ENCODE peak calls at places on chromosomes 16 and 17, in seven cellular contexts. R is AG04449, J is colonic mucosa, U is GM10248, K is IMR-90, L is choroid plexus epithelial cell, F is mesothelial cell of epicardium. Y is an unnamed sample.

GRCh38 chr16:1817716-1818115 is 8.9 kb downstream of the HAGH start:
- DNase-seq in R (no peak), J (no peak), U (no peak), K (no peak), L (no peak), F (no peak), Y (no peak)

GRCh38 chr17:72984145-72984924 is 108.2 kb downstream of the SLC39A11 start:
- DNase-seq in R (peak), J (no peak), U (no peak), K (peak), L (peak), F (no peak), Y (no peak)

GRCh38 chr16:72400257-72401078 is 228.5 kb upstream of the PMFBP1 start:
- DNase-seq in R (no peak), J (peak), U (peak), K (peak), L (peak), F (peak), Y (peak)

GRCh38 chr16:53055603-53056527 is 1.1 kb downstream of the CHD9 start:
- DNase-seq in R (no peak), J (peak), U (no peak), K (peak), L (peak), F (peak), Y (peak)

GRCh38 chr16:74830646-74831045 is 56.0 kb upstream of the FA2H start:
- DNase-seq in R (no peak), J (no peak), U (no peak), K (no peak), L (no peak), F (no peak), Y (no peak)

GRCh38 chr16:31063495-31063842 is 10.6 kb downstream of the ZNF668 start:
- DNase-seq in R (no peak), J (no peak), U (no peak), K (no peak), L (no peak), F (no peak), Y (no peak)

GRCh38 chr16:60107467-60107866 is 1373.4 kb upstream of the GOT2 start:
- DNase-seq in R (no peak), J (no peak), U (no peak), K (no peak), L (peak), F (no peak), Y (no peak)

GRCh38 chr16:634996-635395 is 1.1 kb downstream of the METTL26 start:
- DNase-seq in R (no peak), J (no peak), U (no peak), K (no peak), L (no peak), F (no peak), Y (no peak)

GRCh38 chr17:55266958-55267688 is 2.4 kb downstream of the HLF start:
- DNase-seq in R (no peak), J (no peak), U (no peak), K (no peak), L (no peak), F (no peak), Y (no peak)

GRCh38 chr16:68075980-68076379 is 9.2 kb upstream of the NFATC3 start:
- DNase-seq in R (no peak), J (no peak), U (no peak), K (no peak), L (no peak), F (no peak), Y (no peak)

GRCh38 chr17:76805319-76805718 is 62.9 kb upstream of the MGAT5B start:
- DNase-seq in R (no peak), J (no peak), U (no peak), K (peak), L (peak), F (no peak), Y (no peak)

GRCh38 chr17:80868022-80868609 is 123.5 kb upstream of the CHMP6 start:
- DNase-seq in R (no peak), J (no peak), U (no peak), K (no peak), L (no peak), F (no peak), Y (no peak)

GRCh38 chr17:39197380-39198185 is at the start of gene CACNB1:
- DNase-seq in R (no peak), J (peak), U (peak), K (peak), L (peak), F (peak), Y (peak)

GRCh38 chr17:47230864-47231263 is 21.7 kb downstream of the MYL4 start:
- DNase-seq in R (no peak), J (no peak), U (no peak), K (no peak), L (no peak), F (no peak), Y (no peak)

GRCh38 chr16:76577003-76577402 is 299.8 kb downstream of the CNTNAP4 start:
- DNase-seq in R (no peak), J (no peak), U (peak), K (no peak), L (no peak), F (no peak), Y (no peak)

GRCh38 chr17:20944014-20944905 is 98.6 kb downstream of the USP22 start:
- DNase-seq in R (no peak), J (peak), U (peak), K (no peak), L (peak), F (no peak), Y (peak)

GRCh38 chr16:23524886-23525285 is 14.6 kb upstream of the GGA2 start:
- DNase-seq in R (no peak), J (no peak), U (no peak), K (no peak), L (no peak), F (no peak), Y (no peak)

GRCh38 chr16:47158991-47159390 is 15.2 kb upstream of the NETO2 start:
- DNase-seq in R (no peak), J (no peak), U (no peak), K (no peak), L (no peak), F (no peak), Y (no peak)

GRCh38 chr16:81732699-81733098 is 46.4 kb upstream of the PLCG2 start:
- DNase-seq in R (no peak), J (no peak), U (no peak), K (no peak), L (no peak), F (no peak), Y (no peak)

GRCh38 chr17:10757658-10758057 is 27.8 kb upstream of the TMEM220 start:
- DNase-seq in R (no peak), J (no peak), U (no peak), K (no peak), L (no peak), F (no peak), Y (no peak)

GRCh38 chr16:57530531-57531252 is 5.7 kb downstream of the CCDC102A start:
- DNase-seq in R (no peak), J (no peak), U (peak), K (no peak), L (no peak), F (peak), Y (peak)

GRCh38 chr16:49837673-49838360 is 18.1 kb downstream of the ZNF423 start:
- DNase-seq in R (no peak), J (no peak), U (no peak), K (no peak), L (no peak), F (no peak), Y (no peak)

GRCh38 chr16:14187517-14188338 is 116.6 kb downstream of the MRTFB start:
- DNase-seq in R (no peak), J (no peak), U (no peak), K (no peak), L (no peak), F (no peak), Y (no peak)

GRCh38 chr17:78144146-78144719 is 2.0 kb upstream of the C17orf99 start:
- DNase-seq in R (no peak), J (peak), U (no peak), K (peak), L (peak), F (peak), Y (peak)

GRCh38 chr16:853306-853705 is 52.8 kb upstream of the GNG13 start:
- DNase-seq in R (no peak), J (no peak), U (no peak), K (no peak), L (no peak), F (no peak), Y (no peak)

GRCh38 chr17:65022751-65023421 is 33.7 kb downstream of the GNA13 start:
- DNase-seq in R (no peak), J (no peak), U (peak), K (peak), L (peak), F (no peak), Y (no peak)

GRCh38 chr16:4685292-4685691 is 8.1 kb upstream of the NUDT16L1 start:
- DNase-seq in R (no peak), J (no peak), U (no peak), K (no peak), L (no peak), F (no peak), Y (no peak)

GRCh38 chr17:12977008-12977751 is 40.6 kb downstream of the ELAC2 start:
- DNase-seq in R (no peak), J (no peak), U (no peak), K (peak), L (no peak), F (no peak), Y (no peak)

GRCh38 chr16:2741168-2741567 is 11.3 kb upstream of the SRRM2 start:
- DNase-seq in R (no peak), J (no peak), U (no peak), K (no peak), L (no peak), F (no peak), Y (no peak)

DNA sequence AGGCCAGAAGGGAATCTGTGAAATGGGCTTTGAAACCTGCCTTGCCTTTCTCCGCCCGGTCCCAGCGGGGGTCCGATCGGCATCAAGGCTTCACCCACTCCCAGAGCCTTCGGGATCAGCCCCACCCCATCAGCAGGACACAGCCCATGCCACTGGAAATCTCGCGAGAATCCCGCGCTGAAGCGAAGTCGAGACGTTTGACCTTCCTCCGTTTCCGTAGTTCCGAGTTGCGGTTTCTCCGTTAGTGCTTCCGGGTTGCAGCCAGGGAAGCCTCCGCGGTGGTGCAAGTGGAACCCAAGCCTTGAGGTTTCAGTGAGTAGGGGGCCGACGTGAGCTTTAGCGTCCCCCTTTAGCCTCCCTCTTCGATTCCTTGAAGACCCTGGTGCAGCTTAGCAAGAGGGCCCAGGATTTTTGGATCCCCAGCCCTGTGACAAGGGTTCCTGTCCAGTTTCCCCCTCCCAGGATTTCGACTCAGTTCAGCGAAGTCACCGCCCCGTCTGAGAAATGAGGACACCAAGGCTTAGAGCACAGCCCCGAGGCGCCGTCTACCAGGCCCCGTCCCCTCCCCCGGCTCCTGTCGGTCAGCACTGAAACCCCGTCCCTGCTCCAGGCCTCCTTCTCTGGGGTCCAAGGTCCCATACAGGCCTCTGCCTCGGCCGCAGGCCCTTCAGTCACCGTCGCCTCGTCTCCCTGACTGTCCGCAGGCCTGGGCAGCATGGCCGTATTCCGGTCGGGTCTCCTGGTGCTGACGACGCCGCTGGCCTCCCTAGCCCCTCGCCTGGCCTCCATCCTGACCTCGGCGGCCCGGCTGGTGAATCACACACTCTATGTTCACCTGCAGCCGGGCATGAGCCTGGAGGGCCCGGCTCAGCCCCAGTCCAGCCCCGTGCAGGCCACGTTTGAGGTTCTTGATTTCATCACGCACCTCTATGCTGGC is at the start of gene COASY:
- DNase-seq in R (peak), J (peak), U (peak), K (peak), L (peak), F (peak), Y (peak)
- TF ChIP-seq CTCF in R (no peak), J (no peak), U (no peak), K (no peak), L (no peak), F (no peak), Y (no peak)

GRCh38 chr16:70760221-70760620 is 40.7 kb downstream of the VAC14 start:
- DNase-seq in R (no peak), J (no peak), U (no peak), K (no peak), L (no peak), F (no peak), Y (no peak)

GRCh38 chr16:70761656-70762055 is 39.3 kb downstream of the VAC14 start:
- DNase-seq in R (no peak), J (no peak), U (no peak), K (no peak), L (no peak), F (no peak), Y (no peak)

GRCh38 chr16:70757183-70757582 is 43.8 kb downstream of the VAC14 start:
- DNase-seq in R (no peak), J (peak), U (no peak), K (no peak), L (no peak), F (no peak), Y (no peak)

GRCh38 chr16:70758786-70759185 is 42.2 kb downstream of the VAC14 start:
- DNase-seq in R (no peak), J (no peak), U (no peak), K (no peak), L (no peak), F (no peak), Y (no peak)

DNA sequence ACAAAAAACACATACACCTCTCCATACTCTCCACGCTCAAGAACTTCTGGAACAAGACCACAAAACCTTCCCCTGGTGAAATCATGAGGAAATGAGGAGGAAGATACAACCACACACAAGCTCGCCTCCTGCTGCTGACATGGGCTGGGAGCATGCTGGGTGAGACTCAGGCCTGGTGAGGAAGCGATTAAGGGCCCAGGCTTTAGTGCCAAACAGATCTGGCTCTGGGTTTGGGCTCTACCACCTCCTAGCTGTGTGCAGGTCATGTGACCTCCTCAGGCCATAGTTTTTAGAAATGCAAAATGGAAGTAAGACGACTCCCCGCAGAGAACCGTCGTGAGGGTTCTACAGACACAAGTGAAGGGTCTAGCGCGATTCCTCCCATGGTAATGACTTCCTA is 41.3 kb downstream of the VAC14 start:
- DNase-seq in R (no peak), J (no peak), U (no peak), K (no peak), L (peak), F (no peak), Y (no peak)
- TF ChIP-seq CTCF in R (no peak), J (no peak), U (no peak), K (no peak), L (peak), F (no peak), Y (no peak)

GRCh38 chr17:51734462-51734861 is 424.1 kb downstream of the CA10 start:
- DNase-seq in R (no peak), J (peak), U (peak), K (no peak), L (no peak), F (no peak), Y (no peak)
- TF ChIP-seq CTCF in R (peak), J (no peak), U (no peak), K (no peak), L (peak), F (peak), Y (no peak)

DNA sequence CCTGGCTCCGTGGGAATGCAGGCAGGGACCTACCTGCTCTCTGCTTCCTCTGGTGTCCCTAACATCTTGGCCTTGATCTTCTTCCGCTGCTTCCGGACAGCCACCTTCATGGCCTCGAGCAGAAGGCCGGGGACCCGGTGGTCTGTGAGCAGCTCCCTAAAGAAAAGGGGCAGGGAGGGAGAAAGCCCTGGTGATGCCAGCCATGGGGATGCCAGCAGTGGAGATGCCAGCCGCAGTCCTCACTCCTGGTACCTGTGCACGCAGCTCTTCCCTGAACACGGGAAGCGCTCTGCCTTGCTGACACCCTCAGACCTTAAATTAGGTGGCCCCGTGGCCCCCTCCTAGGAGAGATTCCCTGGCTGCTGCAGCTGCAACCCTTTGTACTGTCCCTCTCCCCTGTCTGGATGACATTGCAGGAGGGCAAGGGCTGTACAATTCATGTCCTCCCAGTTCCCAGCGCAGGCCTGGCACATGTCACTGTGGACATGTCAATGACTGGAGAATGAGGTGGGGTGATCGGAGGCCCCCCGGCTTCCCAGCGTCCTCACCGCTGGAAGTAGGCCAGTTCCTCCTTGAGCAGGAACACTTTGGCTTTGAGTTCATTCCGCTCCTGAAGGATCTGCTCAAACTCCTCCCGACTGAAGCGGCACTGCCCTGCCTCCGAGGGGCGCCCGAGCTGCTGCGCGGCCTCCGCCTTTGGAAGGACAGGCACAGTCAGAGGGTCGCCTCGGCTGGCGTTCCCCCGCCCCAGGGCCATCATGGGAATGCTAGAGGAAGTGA is 1.7 kb downstream of the RILP start:
- DNase-seq in R (no peak), J (no peak), U (no peak), K (no peak), L (no peak), F (no peak), Y (peak)
- TF ChIP-seq CTCF in R (peak), J (no peak), U (no peak), K (no peak), L (no peak), F (no peak), Y (no peak)

DNA sequence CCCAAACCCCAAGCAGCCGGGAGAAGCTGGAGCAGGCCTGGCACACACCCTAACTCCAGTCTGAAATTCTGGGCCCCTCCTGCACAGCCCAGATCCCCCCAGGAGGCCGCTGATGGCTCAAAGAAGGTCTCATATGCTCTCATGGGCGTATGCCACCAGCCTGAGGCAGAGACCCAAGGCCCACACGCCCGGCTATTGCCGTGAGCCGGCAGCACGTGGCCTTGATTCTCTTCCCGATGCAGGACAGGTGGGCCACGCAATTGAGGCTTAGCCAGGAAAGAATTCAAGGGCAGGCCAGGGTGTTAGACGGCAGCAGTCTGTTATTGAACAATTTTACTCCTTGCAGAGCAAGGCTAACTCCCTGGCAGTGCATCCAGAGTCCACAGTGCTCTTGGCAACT is 29.1 kb upstream of the ZC3H18 start:
- DNase-seq in R (no peak), J (no peak), U (no peak), K (no peak), L (no peak), F (no peak), Y (no peak)
- TF ChIP-seq CTCF in R (no peak), J (no peak), U (no peak), K (no peak), L (no peak), F (no peak), Y (no peak)

GRCh38 chr17:63426041-63426916 is 19.8 kb downstream of the CYB561 start:
- DNase-seq in R (no peak), J (no peak), U (no peak), K (no peak), L (no peak), F (no peak), Y (no peak)
- TF ChIP-seq CTCF in R (no peak), J (no peak), U (no peak), K (no peak), L (no peak), F (no peak), Y (no peak)

GRCh38 chr16:16025214-16025968 is 76.0 kb downstream of the ABCC1 start:
- DNase-seq in R (peak), J (no peak), U (peak), K (peak), L (peak), F (no peak), Y (no peak)
- TF ChIP-seq CTCF in R (no peak), J (no peak), U (no peak), K (peak), L (no peak), F (no peak), Y (no peak)

GRCh38 chr17:16013943-16014407 is 14.4 kb downstream of the TTC19 start:
- DNase-seq in R (peak), J (no peak), U (no peak), K (peak), L (peak), F (no peak), Y (no peak)
- TF ChIP-seq CTCF in R (peak), J (peak), U (no peak), K (peak), L (peak), F (peak), Y (peak)

GRCh38 chr17:63082273-63082861 is 116.3 kb downstream of the TANC2 start:
- DNase-seq in R (no peak), J (no peak), U (no peak), K (peak), L (peak), F (no peak), Y (no peak)
- TF ChIP-seq CTCF in R (no peak), J (peak), U (peak), K (peak), L (peak), F (peak), Y (peak)

GRCh38 chr16:5709889-5710288 is 612.3 kb upstream of the EEF2KMT start:
- DNase-seq in R (no peak), J (no peak), U (no peak), K (peak), L (no peak), F (peak), Y (no peak)
- TF ChIP-seq CTCF in R (no peak), J (no peak), U (no peak), K (no peak), L (no peak), F (no peak), Y (no peak)